ENCODE peak calls at places on chromosomes 4 and X, in five cellular contexts. D, Z, I, K and X are unnamed samples. For H3K4me1, the result is how much of the 10 kb centered on the place peaks cover.

GRCh38 chrX:13911581-13911980 is 94.7 kb upstream of the GPM6B start:
- DNase-seq in D (no peak), K (peak), I (no peak), Z (no peak), X (peak)

GRCh38 chr4:76251448-76252270 is at the start of gene FAM47E:
- DNase-seq in K (peak), D (no peak), Z (peak), I (peak), X (peak)

GRCh38 chr4:101871962-101872676 is 81.6 kb downstream of the BANK1 start:
- DNase-seq in I (no peak), D (no peak), Z (no peak), K (no peak), X (no peak)

GRCh38 chr4:25088342-25088952 is 57.7 kb upstream of the LGI2 start:
- DNase-seq in D (no peak), I (no peak), Z (no peak), K (no peak), X (peak)

GRCh38 chr4:134337584-134337983 is 136.0 kb upstream of the PABPC4L start:
- DNase-seq in K (no peak), Z (no peak), D (no peak), I (no peak), X (no peak)

GRCh38 chr4:20658456-20658855 is 41.8 kb upstream of the PACRGL start:
- DNase-seq in K (peak), D (no peak), I (no peak), Z (no peak), X (no peak)

GRCh38 chr4:55409468-55410171 is 13.9 kb downstream of the TMEM165 start:
- DNase-seq in Z (no peak), K (no peak), I (no peak), D (no peak), X (peak)

GRCh38 chr4:17771284-17771908 is 10.0 kb downstream of the FAM184B start:
- DNase-seq in K (no peak), D (no peak), I (no peak), Z (no peak), X (no peak)

GRCh38 chrX:98448524-98448923 is 1564.8 kb downstream of the RPA4 start:
- DNase-seq in K (no peak), D (no peak), I (no peak), Z (no peak), X (no peak)

GRCh38 chr4:118881512-118882146 is 7.0 kb upstream of the SYNPO2 start:
- DNase-seq in Z (no peak), K (no peak), I (no peak), D (no peak), X (no peak)

GRCh38 chr4:118879409-118879808 is 9.2 kb upstream of the SYNPO2 start:
- DNase-seq in I (no peak), D (no peak), Z (no peak), K (no peak), X (no peak)

GRCh38 chr4:118888666-118889312 is at the start of gene SYNPO2:
- DNase-seq in I (peak), K (peak), D (no peak), Z (peak), X (peak)

GRCh38 chr4:118884716-118885115 is 3.9 kb upstream of the SYNPO2 start:
- DNase-seq in I (no peak), D (no peak), Z (no peak), K (no peak), X (no peak)

DNA sequence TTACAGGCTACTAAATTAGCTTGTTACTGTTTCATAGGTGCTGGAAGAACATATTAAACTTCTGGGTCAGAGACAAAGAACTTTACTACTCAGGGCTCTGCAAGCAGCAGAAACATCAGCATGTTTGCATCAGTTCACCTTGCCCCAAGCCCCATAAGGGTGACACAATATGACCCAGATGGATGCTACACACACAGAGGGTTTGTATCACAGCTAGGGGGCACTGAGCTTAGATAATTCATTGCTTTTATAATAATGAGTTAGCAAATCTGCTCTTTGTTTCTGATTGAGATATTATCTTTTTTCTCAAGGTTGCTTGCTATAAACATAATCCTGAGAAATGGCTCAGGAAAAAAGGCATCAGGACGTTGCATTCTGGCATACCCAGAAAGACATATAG is 4.8 kb upstream of the SYNPO2 start:
- DNase-seq in Z (no peak), I (no peak), K (peak), D (no peak), X (no peak)
- H3K27ac ChIP-seq in Z (no peak), I (no peak), K (no peak), D (no peak), X (no peak)

DNA sequence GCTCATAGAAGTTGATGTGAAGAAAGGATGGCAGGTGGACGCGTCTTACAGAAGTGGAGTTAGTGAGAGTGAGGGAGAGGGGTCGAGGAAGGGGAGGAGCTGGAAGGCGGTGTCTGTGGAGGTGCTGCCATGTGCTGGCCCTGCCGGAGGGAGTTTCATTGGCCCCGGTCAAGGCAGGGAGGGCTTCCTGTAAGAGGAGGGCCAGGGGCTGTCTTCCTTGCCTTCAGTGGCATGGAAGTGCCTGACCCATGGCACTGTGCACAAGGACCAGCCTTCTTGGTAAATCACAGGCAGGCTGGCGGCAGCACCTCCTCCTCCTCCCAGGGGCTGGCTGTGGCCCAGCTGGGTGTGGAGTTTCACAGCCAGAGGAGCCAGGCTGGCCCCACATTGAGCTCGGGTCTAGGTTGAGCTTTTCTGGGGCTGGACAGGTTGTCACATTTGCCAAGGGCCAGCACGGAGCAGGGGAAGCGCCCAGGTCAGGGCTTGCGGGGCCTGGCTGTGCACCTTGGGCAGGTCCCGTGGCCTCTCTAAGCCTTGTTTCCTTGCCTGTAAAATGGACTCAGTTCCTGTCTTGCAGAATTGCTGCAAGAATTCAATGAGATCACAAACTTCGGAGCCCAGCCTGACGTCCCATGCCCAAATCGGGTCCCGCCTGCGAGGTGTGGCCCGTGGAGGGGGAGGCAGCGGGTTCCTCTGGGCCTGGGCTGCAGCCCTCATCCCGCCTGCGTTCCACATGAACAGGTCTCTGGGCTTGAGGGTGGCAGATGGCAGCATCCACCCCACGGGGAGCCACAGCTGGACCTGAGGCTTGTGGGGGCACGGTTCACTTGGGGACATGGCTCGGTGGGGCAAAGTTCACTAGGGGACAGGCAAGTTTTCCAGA is 7.0 kb downstream of the HTRA3 start:
- DNase-seq in I (no peak), D (no peak), K (peak), Z (peak), X (peak)
- H3K4me1 ChIP-seq in I (under half), D (under half), K (under half), Z (under half), X (under half)

DNA sequence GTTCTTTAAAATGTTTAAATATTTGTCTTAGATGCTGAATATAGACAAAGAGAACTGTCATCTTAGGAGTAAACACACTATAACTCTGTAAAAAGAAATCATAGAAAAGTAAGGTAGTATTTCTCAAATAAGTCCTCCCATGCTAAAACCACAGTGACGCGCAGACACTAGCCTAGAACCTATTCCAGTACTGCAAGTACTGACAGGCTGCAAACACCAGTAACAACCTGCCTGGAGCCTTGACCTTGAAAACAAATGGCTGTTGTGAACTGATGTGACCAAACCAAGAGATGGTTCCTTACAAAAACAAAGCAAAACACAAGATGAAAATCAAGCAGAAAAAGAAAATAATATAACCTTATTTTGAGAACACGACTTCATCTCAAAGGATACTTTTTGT is 8.5 kb downstream of the TIFA start:
- DNase-seq in D (no peak), I (no peak), Z (no peak), K (no peak), X (no peak)
- H3K27ac ChIP-seq in D (no peak), I (peak), Z (no peak), K (no peak), X (no peak)

GRCh38 chrX:40150503-40150902 is 52.7 kb upstream of the BCOR start:
- DNase-seq in D (no peak), Z (no peak), K (peak), I (no peak), X (no peak)

GRCh38 chrX:40152706-40153334 is 55.1 kb upstream of the BCOR start:
- DNase-seq in Z (peak), I (no peak), K (peak), D (no peak), X (no peak)

GRCh38 chrX:40153335-40154221 is 55.8 kb upstream of the BCOR start:
- DNase-seq in D (peak), K (peak), Z (peak), I (no peak), X (no peak)

GRCh38 chrX:40151211-40152172 is 53.7 kb upstream of the BCOR start:
- DNase-seq in Z (no peak), D (no peak), K (peak), I (no peak), X (no peak)

GRCh38 chrX:40152173-40152705 is 54.5 kb upstream of the BCOR start:
- DNase-seq in Z (peak), I (no peak), K (peak), D (no peak), X (no peak)
- H3K4me1 ChIP-seq in Z (under half), I (under half), K (under half), D (under half), X (under half)

DNA sequence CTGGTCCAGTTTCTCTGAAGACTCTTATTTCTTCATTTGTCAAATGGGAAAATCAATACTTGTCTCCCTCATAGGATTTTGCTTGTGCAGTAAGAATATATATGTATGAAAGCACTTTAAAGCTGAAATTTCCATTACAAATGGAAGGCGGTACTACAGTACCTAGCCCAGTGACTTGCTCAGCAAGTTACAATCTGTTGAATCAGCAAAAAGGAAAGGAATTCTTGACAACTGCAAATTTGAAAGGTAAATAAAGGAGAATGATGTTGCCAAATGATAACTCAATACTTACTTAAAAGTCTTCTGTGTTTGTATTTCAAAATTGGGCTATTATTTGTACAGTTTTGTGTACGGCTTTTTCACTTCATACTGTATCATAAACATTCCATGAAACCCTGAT is 71.2 kb downstream of the PKD2 start:
- DNase-seq in K (no peak), D (no peak), Z (no peak), I (no peak), X (peak)
- H3K27ac ChIP-seq in K (no peak), D (peak), Z (no peak), I (peak), X (no peak)

GRCh38 chrX:129761596-129761995 is 18.2 kb upstream of the SASH3 start:
- DNase-seq in D (no peak), Z (no peak), K (no peak), I (no peak), X (no peak)

GRCh38 chrX:129759576-129760061 is 20.1 kb upstream of the SASH3 start:
- DNase-seq in Z (no peak), D (no peak), I (no peak), K (peak), X (peak)

GRCh38 chrX:129762448-129762847 is 17.3 kb upstream of the SASH3 start:
- DNase-seq in D (no peak), I (no peak), Z (no peak), K (no peak), X (no peak)

GRCh38 chrX:129760981-129761380 is 18.8 kb upstream of the SASH3 start:
- DNase-seq in I (no peak), D (no peak), K (no peak), Z (no peak), X (no peak)

GRCh38 chrX:129760155-129760554 is 19.6 kb upstream of the SASH3 start:
- DNase-seq in I (no peak), Z (no peak), D (no peak), K (no peak), X (no peak)
- H3K4me1 ChIP-seq in I (under half), Z (under half), D (under half), K (under half), X (under half)

GRCh38 chrX:130055103-130055502 is 55.2 kb downstream of the ELF4 start:
- DNase-seq in K (no peak), D (no peak), Z (no peak), I (no peak), X (peak)
- H3K27ac ChIP-seq in K (no peak), D (peak), Z (no peak), I (no peak), X (no peak)

DNA sequence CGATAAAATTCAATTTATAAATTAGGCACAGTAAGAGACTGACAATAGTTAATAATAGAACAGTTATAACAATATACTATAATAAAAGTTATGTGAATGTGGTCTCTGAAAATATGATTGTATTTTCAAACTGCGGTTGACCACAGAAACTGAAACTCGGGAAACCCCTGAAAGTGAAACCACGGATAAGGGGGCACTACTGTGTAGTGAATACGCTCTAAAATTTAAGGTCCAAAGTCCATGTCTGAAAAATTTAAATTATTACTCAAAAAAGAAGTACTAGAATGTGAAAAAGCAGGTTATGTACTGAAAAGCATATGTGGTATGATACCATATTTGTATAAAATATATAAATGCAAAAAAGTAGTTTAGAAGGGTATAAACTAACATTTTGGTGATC is 1.9 kb downstream of the SMIM14 start:
- DNase-seq in I (no peak), Z (no peak), K (no peak), D (no peak), X (peak)
- H3K4me1 ChIP-seq in I (under half), Z (under half), K (under half), D (under half), X (under half)

GRCh38 chrX:71439420-71439819 is 73.3 kb downstream of the TAF1 start:
- DNase-seq in K (no peak), I (no peak), D (no peak), Z (no peak), X (no peak)
- H3K27ac ChIP-seq in K (no peak), I (no peak), D (no peak), Z (no peak), X (no peak)

DNA sequence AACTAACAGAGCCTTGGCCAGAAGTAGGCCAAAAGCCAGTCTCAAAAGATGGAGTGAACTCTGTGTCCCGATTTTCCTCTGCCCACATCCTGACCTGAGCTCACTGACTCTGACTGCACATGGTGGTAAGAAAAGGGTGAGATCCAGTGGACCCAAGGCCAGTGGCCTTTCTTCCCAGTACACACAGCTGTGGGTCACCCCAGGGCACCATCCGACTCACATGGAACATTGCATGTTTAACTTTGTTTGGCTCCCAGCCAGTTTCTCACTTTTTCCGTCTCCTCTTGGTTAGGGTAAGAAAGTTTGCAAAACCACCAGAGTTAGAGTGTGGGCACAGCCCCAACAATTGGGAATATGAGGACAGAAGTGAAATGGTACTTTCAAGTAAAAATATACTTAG is 69.8 kb downstream of the GAB1 start:
- DNase-seq in I (no peak), K (no peak), D (peak), Z (peak), X (peak)
- H3K4me1 ChIP-seq in I (under half), K (under half), D (under half), Z (under half), X (under half)